ENCODE peak calls at places on chromosome 3, in seven cellular contexts. Y is IMR-90, J is left ventricle myocardium inferior, M is GM23248, W is stomach, R is cardiac muscle cell, U is upper lobe of right lung. S is an unnamed sample. For H3K4me1, the result is how much of the 10 kb centered on the place peaks cover.

GRCh38 chr3:55882006-55882405 is 394.9 kb upstream of the WNT5A start:
- DNase-seq in Y (no peak), J (no peak), M (no peak), W (no peak), R (no peak), U (no peak), S (no peak)

GRCh38 chr3:86990171-86990733 is 697 bp downstream of the VGLL3 start:
- DNase-seq in Y (peak), J (peak), M (peak), W (peak), R (no peak), U (peak), S (no peak)

GRCh38 chr3:125017406-125017805 is 38.4 kb downstream of the HEG1 start:
- DNase-seq in Y (no peak), J (no peak), M (no peak), W (no peak), R (no peak), U (no peak), S (no peak)

GRCh38 chr3:187922704-187923393 is 177.6 kb upstream of the BCL6 start:
- DNase-seq in Y (peak), J (no peak), M (peak), W (no peak), R (peak), U (no peak), S (no peak)

GRCh38 chr3:72442755-72443154 is 405.5 kb downstream of the SHQ1 start:
- DNase-seq in Y (no peak), J (no peak), M (no peak), W (no peak), R (no peak), U (no peak), S (no peak)

GRCh38 chr3:150607267-150608065 is 4.3 kb downstream of the SELENOT start:
- DNase-seq in Y (no peak), J (no peak), M (no peak), W (no peak), R (no peak), U (no peak), S (no peak)

GRCh38 chr3:66473181-66473580 is 27.6 kb downstream of the LRIG1 start:
- DNase-seq in Y (peak), J (no peak), M (peak), W (no peak), R (peak), U (no peak), S (no peak)

GRCh38 chr3:21392521-21392920 is 358.5 kb downstream of the ZNF385D start:
- DNase-seq in Y (no peak), J (no peak), M (peak), W (no peak), R (no peak), U (no peak), S (no peak)

GRCh38 chr3:30354513-30354912 is 251.9 kb upstream of the TGFBR2 start:
- DNase-seq in Y (no peak), J (peak), M (no peak), W (no peak), R (no peak), U (no peak), S (no peak)

GRCh38 chr3:12308517-12308916 is 19.6 kb downstream of the PPARG start:
- DNase-seq in Y (peak), J (no peak), M (peak), W (no peak), R (peak), U (no peak), S (peak)

DNA sequence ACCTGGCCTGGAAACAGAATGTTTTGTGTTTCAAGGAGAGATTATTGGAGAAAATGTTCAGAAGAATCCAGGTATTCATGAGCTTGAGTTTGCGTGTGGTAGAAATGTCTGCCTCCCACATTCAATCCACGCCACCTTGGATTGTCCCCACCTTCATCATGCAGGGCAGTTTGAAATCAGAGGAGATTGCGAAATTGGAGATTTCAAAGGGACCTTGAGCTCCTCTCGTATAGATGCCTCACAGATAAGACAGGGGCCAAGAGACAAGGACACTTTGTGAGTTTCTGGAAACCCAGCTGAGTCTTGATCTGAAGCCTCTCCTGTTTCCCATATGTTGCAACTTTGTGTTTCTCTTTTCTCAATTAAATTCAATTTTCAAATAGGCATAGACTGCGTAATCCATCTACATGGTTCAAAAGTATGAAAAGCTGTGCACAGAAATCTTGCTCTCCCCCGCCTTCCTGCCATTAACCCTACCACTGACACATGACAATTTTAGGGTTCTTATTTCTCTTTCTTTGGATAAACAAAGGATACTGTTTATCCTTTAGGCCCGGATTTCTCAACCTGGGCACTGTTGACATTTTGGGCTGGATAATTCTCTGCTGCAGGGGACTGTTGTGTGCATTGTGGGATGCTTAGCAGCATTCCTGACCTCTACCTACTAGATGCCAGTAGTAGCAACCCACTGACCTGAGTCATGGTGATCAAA is 53.8 kb downstream of the CMTM8 start:
- DNase-seq in Y (no peak), J (no peak), M (no peak), W (no peak), R (no peak), U (no peak), S (no peak)
- H3K27ac ChIP-seq in Y (no peak), J (no peak), M (no peak), W (no peak), R (no peak), U (no peak), S (no peak)

GRCh38 chr3:123075359-123075758 is 8.5 kb downstream of the PDIA5 start:
- DNase-seq in Y (no peak), J (no peak), M (peak), W (no peak), R (no peak), U (no peak), S (no peak)
- H3K4me1 ChIP-seq in Y (under half), J (half or more), M (under half), W (half or more), R (under half), U (under half), S (half or more)

GRCh38 chr3:169765281-169765624 is 393 bp upstream of the TERC start:
- DNase-seq in Y (no peak), J (no peak), M (no peak), W (no peak), R (no peak), U (no peak), S (no peak)
- H3K4me3 ChIP-seq in Y (peak), J (peak), M (peak), W (peak), R (no peak), U (peak), S (peak)

GRCh38 chr3:71401695-71402231 is 181.8 kb downstream of the FOXP1 start:
- DNase-seq in Y (no peak), J (no peak), M (no peak), W (no peak), R (no peak), U (no peak), S (no peak)
- H3K27ac ChIP-seq in Y (no peak), J (no peak), M (no peak), W (no peak), R (peak), U (no peak), S (no peak)

DNA sequence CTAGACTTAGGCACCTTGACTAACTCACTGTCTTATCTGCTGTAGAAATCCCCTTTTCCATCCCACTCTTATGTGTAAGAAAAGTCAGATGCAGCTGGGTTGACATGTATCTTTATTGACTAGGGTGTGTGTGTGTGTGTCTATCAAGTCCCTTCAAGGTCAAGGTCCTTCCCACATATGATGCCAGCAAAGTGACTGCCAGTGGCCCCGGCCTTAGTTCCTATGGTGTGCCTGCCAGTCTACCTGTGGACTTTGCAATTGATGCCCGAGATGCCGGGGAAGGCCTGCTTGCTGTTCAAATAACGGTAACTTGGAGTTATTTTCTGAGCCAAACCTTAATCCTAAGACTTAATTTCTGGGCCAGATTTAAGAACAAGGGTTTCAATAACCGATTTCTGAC is 76.3 kb downstream of the DNASE1L3 start:
- DNase-seq in Y (no peak), J (no peak), M (no peak), W (no peak), R (no peak), U (no peak), S (no peak)
- H3K4me1 ChIP-seq in Y (under half), J (under half), M (under half), W (under half), R (under half), U (under half), S (under half)

GRCh38 chr3:157156844-157157635 is 2.9 kb downstream of the CCNL1 start:
- DNase-seq in Y (peak), J (no peak), M (peak), W (no peak), R (no peak), U (no peak), S (no peak)
- H3K4me3 ChIP-seq in Y (peak), J (peak), M (peak), W (peak), R (peak), U (peak), S (peak)

GRCh38 chr3:10430805-10431204 is 74.6 kb downstream of the ATP2B2 start:
- DNase-seq in Y (no peak), J (no peak), M (no peak), W (no peak), R (no peak), U (no peak), S (no peak)
- H3K27ac ChIP-seq in Y (no peak), J (no peak), M (no peak), W (no peak), R (no peak), U (no peak), S (no peak)

GRCh38 chr3:108863799-108864135 is 41.2 kb downstream of the TRAT1 start:
- DNase-seq in Y (no peak), J (no peak), M (no peak), W (no peak), R (no peak), U (no peak), S (no peak)

GRCh38 chr3:108861401-108861800 is 38.8 kb downstream of the TRAT1 start:
- DNase-seq in Y (no peak), J (no peak), M (no peak), W (no peak), R (no peak), U (no peak), S (no peak)

DNA sequence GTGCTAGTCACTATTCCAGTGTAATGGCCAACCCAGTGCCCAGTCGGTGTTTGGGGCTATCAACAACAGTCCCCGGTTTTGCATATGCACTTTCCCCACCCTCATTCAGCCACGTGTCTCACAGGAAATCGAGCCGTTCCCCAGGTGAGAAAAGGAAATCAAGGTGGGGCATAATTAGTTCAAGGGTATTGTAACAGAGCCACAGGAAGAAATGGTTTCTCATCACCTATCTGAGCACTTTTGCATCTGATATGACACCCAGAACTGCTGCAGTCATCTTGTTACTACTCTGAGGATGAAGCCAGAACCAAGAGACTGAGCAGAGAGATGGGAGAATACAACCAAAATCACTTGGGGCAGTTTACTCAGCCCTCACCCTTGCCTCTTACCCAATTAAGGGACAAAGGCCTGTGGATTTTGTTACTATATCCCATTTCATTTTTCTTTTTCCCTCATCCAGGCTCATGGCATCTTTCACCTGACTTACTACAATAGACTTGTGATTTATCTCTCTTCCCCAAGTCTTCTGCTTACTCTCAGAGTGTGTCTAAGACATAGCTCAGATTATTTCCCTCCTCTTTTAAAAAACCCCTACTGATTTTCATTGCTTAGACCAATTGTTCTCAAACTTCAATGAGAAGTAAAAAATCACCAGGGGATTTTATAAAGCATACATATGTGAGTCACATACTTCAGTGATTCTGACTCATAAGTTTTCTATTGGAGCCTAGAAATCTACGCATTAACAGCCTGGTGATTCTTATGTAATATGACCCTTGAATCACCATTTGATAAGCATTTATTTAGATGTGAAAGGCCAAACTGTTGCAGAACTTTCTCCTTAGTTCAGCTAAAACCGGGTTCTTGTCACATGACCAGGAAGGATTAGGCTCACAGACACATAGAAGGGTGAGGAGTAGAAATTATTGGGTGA is 40.5 kb downstream of the TRAT1 start:
- DNase-seq in Y (peak), J (no peak), M (peak), W (no peak), R (peak), U (no peak), S (no peak)
- H3K4me1 ChIP-seq in Y (under half), J (under half), M (under half), W (under half), R (under half), U (under half), S (under half)

S was measured in Panc1.